ENCODE peak calls at places on chromosomes 6 and 20, in six cellular contexts. S is heart left ventricle, Q is HCT116, J is GM06990, Z is HL-60, V is tibial artery. D is an unnamed sample.
A peak's percentile ranks its signal among the peaks of the same experiment; 100 is the strongest.

GRCh38 chr6:116047173-116047933 is 13.3 kb downstream of the FRK start:
- DNase-seq in V (no peak), S (no peak), Q (no peak), J (no peak), Z (no peak), D (no peak)

GRCh38 chr6:1603708-1604346 is 5.9 kb upstream of the FOXC1 start:
- DNase-seq in J (no peak), S (no peak), Q (no peak), V (no peak), Z (no peak), D (no peak)

GRCh38 chr6:118469468-118469867 is 78.6 kb upstream of the PLN start:
- DNase-seq in Q (no peak), V (no peak), S (no peak), J (no peak), Z (no peak), D (no peak)

GRCh38 chr20:7841291-7841966 is 98.8 kb downstream of the HAO1 start:
- DNase-seq in S (no peak), V (no peak), J (no peak), Q (no peak), Z (no peak), D (peak; percentile 52)

GRCh38 chr20:34629904-34630303 is 47.0 kb downstream of the PIGU start:
- DNase-seq in Q (no peak), Z (no peak), S (no peak), V (no peak), J (no peak), D (no peak)

GRCh38 chr6:131936156-131936555 is 15.0 kb downstream of the CCN2 start:
- DNase-seq in Z (no peak), Q (no peak), V (no peak), S (no peak), J (no peak), D (no peak)

GRCh38 chr6:161418458-161418945 is 144.6 kb upstream of the AGPAT4 start:
- DNase-seq in Q (peak; percentile 68), S (peak; percentile 66), J (peak; percentile 22), Z (peak; percentile 43), V (no peak), D (peak; percentile 72)

GRCh38 chr20:38890497-38890818 is 35.8 kb upstream of the FAM83D start:
- DNase-seq in Q (no peak), Z (no peak), V (no peak), J (no peak), S (no peak), D (no peak)

GRCh38 chr20:15834857-15835256 is 738.4 kb downstream of the KIF16B start:
- DNase-seq in Q (no peak), J (no peak), V (no peak), S (no peak), Z (no peak), D (no peak)

GRCh38 chr20:60905919-60906318 is 346.1 kb upstream of the CDH4 start:
- DNase-seq in Q (no peak), V (no peak), S (no peak), J (no peak), Z (no peak), D (no peak)

GRCh38 chr20:58011947-58012610 is 216.4 kb downstream of the ANKRD60 start:
- DNase-seq in Z (no peak), Q (no peak), J (no peak), V (no peak), S (no peak), D (no peak)

GRCh38 chr6:26501482-26501986 is 1.4 kb downstream of the BTN1A1 start:
- DNase-seq in Q (no peak), V (peak; percentile 68), J (peak; percentile 60), S (peak; percentile 25), Z (peak; percentile 3), D (no peak)

GRCh38 chr6:133306876-133307275 is 65.7 kb downstream of the EYA4 start:
- DNase-seq in V (no peak), S (no peak), Z (no peak), Q (no peak), J (no peak), D (no peak)

GRCh38 chr6:98945311-98946005 is 2.3 kb downstream of the FBXL4 start:
- DNase-seq in J (no peak), S (no peak), Q (no peak), V (no peak), Z (no peak), D (no peak)

GRCh38 chr6:43924222-43924702 is 154.3 kb downstream of the VEGFA start:
- DNase-seq in J (peak; percentile 42), Q (no peak), V (peak; percentile 63), S (no peak), Z (peak; percentile 89), D (no peak)

GRCh38 chr6:130927305-130927704 is 100.1 kb downstream of the SMLR1 start:
- DNase-seq in J (no peak), Q (peak; percentile 54), V (no peak), Z (no peak), S (no peak), D (no peak)

GRCh38 chr6:110746680-110747079 is 68.6 kb downstream of the CDK19 start:
- DNase-seq in V (no peak), Z (no peak), S (no peak), J (no peak), Q (no peak), D (no peak)
- H3K4me3 ChIP-seq in V (no peak overlapping the region), Z (no peak overlapping the region), S (no peak overlapping the region), J (no peak overlapping the region), Q (no peak overlapping the region), D (no peak overlapping the region)

GRCh38 chr20:17326096-17326495 is 99.3 kb downstream of the PCSK2 start:
- DNase-seq in Z (no peak), J (no peak), S (no peak), V (no peak), Q (no peak), D (no peak)

GRCh38 chr20:17327185-17327780 is 100.4 kb downstream of the PCSK2 start:
- DNase-seq in Q (no peak), J (no peak), V (no peak), S (no peak), Z (no peak), D (no peak)
- H3K4me3 ChIP-seq in Q (no peak overlapping the region), J (no peak overlapping the region), V (no peak overlapping the region), S (no peak overlapping the region), Z (no peak overlapping the region), D (no peak overlapping the region)

DNA sequence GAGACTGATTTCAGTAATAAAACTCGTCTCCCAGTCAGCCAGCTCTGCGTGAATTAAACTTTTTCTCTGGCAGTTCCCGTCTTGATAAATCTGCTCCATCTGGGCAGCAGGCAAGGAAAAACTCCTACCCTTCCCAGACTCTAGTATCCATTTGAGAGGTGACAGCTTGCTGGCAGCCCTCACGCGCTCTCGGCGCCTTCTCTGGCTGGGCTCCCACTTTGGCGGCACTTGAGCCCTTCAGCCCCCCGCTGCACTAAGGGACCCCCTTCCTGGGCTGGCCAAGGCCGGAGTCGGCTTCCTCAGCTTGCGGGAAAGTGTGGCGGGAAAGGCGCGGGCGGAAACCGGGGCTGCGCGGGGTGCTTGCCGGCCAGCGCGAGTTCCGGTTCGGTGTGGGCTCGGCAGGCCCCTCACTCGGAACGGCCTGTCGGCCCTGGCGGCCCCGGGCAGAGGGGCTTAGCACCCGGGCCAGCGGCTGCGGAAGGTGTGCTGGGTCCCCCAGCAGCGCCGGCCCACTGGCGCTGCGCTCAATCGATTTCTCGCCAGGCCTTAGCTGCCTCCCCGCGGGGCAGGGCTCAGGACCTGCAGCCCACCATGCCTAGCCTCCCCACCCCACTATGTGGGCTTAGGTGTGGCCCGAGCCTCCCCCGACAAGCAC is 21.8 kb upstream of the GMPR start:
- DNase-seq in J (no peak), S (no peak), Z (no peak), V (no peak), Q (no peak), D (no peak)
- H3K4me3 ChIP-seq in J (no peak overlapping the region), S (peak overlapping the region; percentile 36), Z (no peak overlapping the region), V (peak overlapping the region; percentile 48), Q (no peak overlapping the region), D (peak overlapping the region; percentile 9)

GRCh38 chr6:18412073-18412472 is 24.9 kb downstream of the RNF144B start:
- DNase-seq in Q (no peak), V (no peak), Z (peak; percentile 62), J (no peak), S (no peak), D (no peak)
- H3K4me3 ChIP-seq in Q (no peak overlapping the region), V (no peak overlapping the region), Z (no peak overlapping the region), J (no peak overlapping the region), S (no peak overlapping the region), D (no peak overlapping the region)

GRCh38 chr6:88115307-88115706 is 50.8 kb downstream of the CNR1 start:
- DNase-seq in V (no peak), S (no peak), Z (no peak), Q (no peak), J (peak; percentile 46), D (no peak)
- H3K4me3 ChIP-seq in V (no peak overlapping the region), S (no peak overlapping the region), Z (no peak overlapping the region), Q (no peak overlapping the region), J (no peak overlapping the region), D (no peak overlapping the region)

DNA sequence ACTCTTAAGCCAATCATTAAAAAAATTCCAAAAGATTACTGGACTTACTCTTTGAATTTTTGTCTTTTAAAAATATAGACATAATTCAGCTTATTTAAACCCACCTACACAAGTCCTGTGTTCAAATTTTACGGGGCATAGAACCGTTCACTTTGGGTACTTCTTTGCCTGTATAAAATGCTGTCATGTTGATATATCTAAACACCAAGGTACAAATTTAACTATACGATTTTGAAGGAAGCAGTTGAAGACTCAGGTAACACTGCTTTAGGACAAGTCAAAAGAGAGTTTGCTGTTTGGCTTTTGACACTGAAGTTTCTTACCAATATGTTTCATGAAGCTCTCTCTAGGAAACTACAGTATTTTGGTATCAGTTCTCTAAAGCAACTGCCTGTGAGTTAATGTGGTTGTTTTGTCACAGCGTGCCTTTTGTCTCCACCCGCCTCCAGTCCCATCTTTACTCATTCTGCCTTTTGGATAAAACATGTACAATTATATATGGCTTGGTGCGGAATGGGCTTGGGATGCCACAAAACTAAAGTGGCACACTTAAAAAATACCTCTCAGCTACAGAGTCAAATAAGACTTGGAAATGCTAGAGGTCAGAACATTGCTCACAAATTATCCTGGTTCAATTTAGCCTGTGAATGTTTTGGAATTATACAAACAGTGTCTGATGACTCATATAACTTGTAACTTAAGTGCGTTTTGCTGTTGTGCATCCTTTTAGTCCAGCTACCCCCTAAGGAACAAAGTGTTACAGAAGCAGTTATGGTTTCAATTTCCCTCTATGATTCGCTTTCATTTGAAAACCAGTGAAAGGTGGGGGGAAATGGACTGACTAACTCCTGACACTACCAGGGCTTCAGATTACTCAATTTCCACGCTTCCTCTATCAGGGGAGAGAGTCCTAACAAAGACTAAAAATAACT is 38.7 kb downstream of the RGS17 start:
- DNase-seq in J (peak; percentile 31), V (no peak), Q (peak; percentile 48), Z (no peak), S (no peak), D (peak; percentile 96)
- H3K4me3 ChIP-seq in J (peak overlapping the region; percentile 25), V (no peak overlapping the region), Q (no peak overlapping the region), Z (no peak overlapping the region), S (no peak overlapping the region), D (no peak overlapping the region)

D was measured in skeletal muscle cell.